ENCODE peak calls at places on chromosomes 1 and 21, in four cellular contexts. Z is stomach, U is PC-9, L is BE2C. B is an unnamed sample.

GRCh38 chr1:170044187-170044586 is 30.3 kb downstream of the KIFAP3 start:
- DNase-seq in Z (no peak), U (no peak), L (no peak), B (no peak)

GRCh38 chr1:155947292-155947691 is 5.9 kb downstream of the RXFP4 start:
- DNase-seq in Z (no peak), U (no peak), L (no peak), B (no peak)

GRCh38 chr1:32903991-32904776 is 3.0 kb upstream of the TMEM54 start:
- DNase-seq in Z (peak; percentile 87), U (no peak), L (no peak), B (no peak)

GRCh38 chr1:26110731-26111529 is 694 bp upstream of the PDIK1L start:
- DNase-seq in L (peak; percentile 75), Z (peak; percentile 87), U (peak; percentile 82), B (no peak)

GRCh38 chr1:11590395-11590794 is 63.8 kb downstream of the FBXO2 start:
- DNase-seq in Z (no peak), L (no peak), U (no peak), B (no peak)

GRCh38 chr1:24215226-24215814 is 28.2 kb upstream of the IFNLR1 start:
- DNase-seq in L (no peak), U (no peak), Z (no peak), B (no peak)

GRCh38 chr1:154352581-154353459 is 27.5 kb downstream of the ATP8B2 start:
- DNase-seq in U (peak; percentile 52), L (no peak), Z (peak; percentile 66), B (no peak)

GRCh38 chr1:4585216-4585615 is 69.2 kb upstream of the AJAP1 start:
- DNase-seq in Z (no peak), U (peak; percentile 3), L (peak; percentile 12), B (no peak)

GRCh38 chr1:9388628-9389184 is 96.0 kb downstream of the SPSB1 start:
- DNase-seq in L (no peak), U (peak; percentile 38), Z (no peak), B (no peak)

GRCh38 chr1:53279556-53280160 is 41.3 kb upstream of the MAGOH start:
- DNase-seq in L (no peak), U (no peak), Z (no peak), B (no peak)

GRCh38 chr1:18062180-18062579 is 45.4 kb upstream of the IGSF21 start:
- DNase-seq in L (no peak), Z (no peak), U (no peak), B (no peak)

GRCh38 chr1:116351914-116352313 is 21.1 kb upstream of the ATP1A1 start:
- DNase-seq in L (no peak), U (no peak), Z (no peak), B (no peak)

GRCh38 chr1:206589206-206589605 is 23.1 kb downstream of the EIF2D start:
- DNase-seq in Z (no peak), L (no peak), U (no peak), B (peak; percentile 80)

GRCh38 chr1:236921610-236922009 is 82.6 kb downstream of the MT1HL1 start:
- DNase-seq in U (no peak), Z (no peak), L (no peak), B (no peak)

GRCh38 chr21:37460196-37460595 is 93.6 kb downstream of the DYRK1A start:
- DNase-seq in L (no peak), U (no peak), Z (no peak), B (no peak)

GRCh38 chr1:211133393-211133840 is 531 bp downstream of the KCNH1 start:
- DNase-seq in Z (no peak), U (no peak), L (peak; percentile 31), B (no peak)

GRCh38 chr1:7644906-7645750 is 126.0 kb upstream of the VAMP3 start:
- DNase-seq in Z (peak; percentile 88), U (peak; percentile 33), L (peak; percentile 93), B (no peak)

GRCh38 chr1:117447661-117448060 is 80.4 kb downstream of the MAN1A2 start:
- DNase-seq in Z (no peak), U (no peak), L (no peak), B (no peak)

GRCh38 chr1:62953643-62954042 is 169.7 kb downstream of the ATG4C start:
- DNase-seq in L (no peak), U (no peak), Z (no peak), B (no peak)

GRCh38 chr1:221045842-221046831 is 166.9 kb downstream of the HLX start:
- DNase-seq in Z (no peak), L (no peak), U (no peak), B (no peak)

GRCh38 chr1:175842545-175842944 is 99.2 kb upstream of the TNR start:
- DNase-seq in L (no peak), U (no peak), Z (no peak), B (no peak)

GRCh38 chr1:243488459-243489163 is 232.8 kb downstream of the SDCCAG8 start:
- DNase-seq in Z (no peak), L (peak; percentile 33), U (no peak), B (no peak)

GRCh38 chr1:17624540-17625256 is 85.2 kb downstream of the ARHGEF10L start:
- DNase-seq in Z (peak; percentile 55), L (peak; percentile 28), U (peak; percentile 42), B (no peak)

GRCh38 chr1:32393832-32394140 is 455 bp downstream of the BSDC1 start:
- DNase-seq in Z (peak; percentile 59), L (no peak), U (peak; percentile 45), B (no peak)

GRCh38 chr21:34536820-34537219 is 24.8 kb upstream of the KCNE1 start:
- DNase-seq in U (peak; percentile 26), L (no peak), Z (no peak), B (no peak)

GRCh38 chr1:213986020-213986924 is 1.5 kb upstream of the PROX1 start:
- DNase-seq in U (no peak), L (no peak), Z (no peak), B (no peak)

GRCh38 chr1:149979245-149979971 is 31.1 kb downstream of the OTUD7B start:
- DNase-seq in L (no peak), U (no peak), Z (no peak), B (no peak)

GRCh38 chr1:209428241-209428921 is 155.1 kb upstream of the CAMK1G start:
- DNase-seq in Z (no peak), U (peak; percentile 89), L (no peak), B (no peak)

GRCh38 chr1:209425959-209426358 is 157.6 kb upstream of the CAMK1G start:
- DNase-seq in U (no peak), L (no peak), Z (no peak), B (no peak)

GRCh38 chr1:209430107-209430506 is 153.4 kb upstream of the CAMK1G start:
- DNase-seq in L (no peak), U (no peak), Z (no peak), B (no peak)

GRCh38 chr1:209427277-209427676 is 156.2 kb upstream of the CAMK1G start:
- DNase-seq in Z (no peak), L (no peak), U (no peak), B (no peak)

GRCh38 chr1:209427811-209428210 is 155.7 kb upstream of the CAMK1G start:
- DNase-seq in Z (no peak), L (no peak), U (peak; percentile 75), B (no peak)
- H3K4me3 ChIP-seq in Z (no peak overlapping the region), L (no peak overlapping the region), U (peak overlapping the region; percentile 100), B (no peak overlapping the region)

GRCh38 chr21:42258150-42258884 is 39.4 kb downstream of the ABCG1 start:
- DNase-seq in Z (peak; percentile 79), L (peak; percentile 83), U (peak; percentile 41), B (no peak)
- TF ChIP-seq CTCF in Z (peak; percentile 87), L (peak; percentile 95), U (peak; percentile 83), B (peak; percentile 81)

DNA sequence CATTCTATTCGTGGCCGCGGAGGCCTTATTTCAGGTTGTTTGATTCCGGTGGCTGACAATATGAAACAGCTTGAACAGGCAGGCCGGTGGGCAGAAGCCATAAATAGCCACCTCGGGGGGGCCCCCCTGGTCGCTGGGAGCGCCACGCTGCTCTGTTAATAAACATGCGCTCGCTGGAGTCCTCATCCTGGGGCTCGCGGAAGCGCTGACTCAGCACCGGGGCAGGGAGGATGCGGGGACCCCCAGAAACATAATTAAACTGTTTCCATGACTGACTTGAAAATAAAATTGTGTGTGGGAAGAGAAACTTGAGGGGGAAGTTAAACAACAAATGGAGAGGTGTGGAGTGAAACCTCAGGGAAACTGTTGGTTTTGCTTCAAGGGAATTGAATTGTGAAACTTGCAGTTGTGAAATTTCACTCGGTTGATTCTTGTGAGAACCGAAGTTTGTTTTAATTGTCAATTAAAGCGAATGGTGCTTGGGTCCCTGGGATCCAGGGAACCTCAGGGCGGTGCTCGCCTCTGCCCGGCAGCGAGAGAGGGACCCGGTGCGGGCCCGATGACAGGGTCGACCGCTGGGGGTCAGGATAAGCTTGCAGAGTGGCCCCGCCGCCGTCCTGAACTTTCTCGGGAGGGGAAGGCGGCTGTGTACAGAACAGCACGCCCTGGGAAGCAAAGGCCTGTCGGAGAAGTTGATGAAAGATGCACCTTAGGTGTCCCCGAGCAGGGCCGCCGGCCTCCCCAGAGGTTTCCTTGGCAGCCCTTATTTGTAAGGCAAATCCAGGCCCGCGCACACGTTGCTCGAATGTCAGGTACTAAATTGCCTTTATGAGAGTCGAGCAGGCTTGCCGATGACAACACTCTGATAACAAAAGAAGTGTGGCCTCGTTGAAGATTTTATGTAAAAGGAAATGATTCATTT is 176.9 kb upstream of the LMO4 start:
- DNase-seq in L (no peak), U (peak; percentile 71), Z (peak; percentile 49), B (no peak)
- H3K4me3 ChIP-seq in L (no peak overlapping the region), U (no peak overlapping the region), Z (peak overlapping the region; percentile 27), B (peak overlapping the region; percentile 36)

GRCh38 chr1:223161321-223161720 is 18.3 kb upstream of the TLR5 start:
- DNase-seq in U (no peak), L (no peak), Z (no peak), B (no peak)
- TF ChIP-seq CTCF in U (no peak), L (peak; percentile 2), Z (no peak), B (no peak)

GRCh38 chr1:22714455-22714854 is 3.8 kb downstream of the EPHB2 start:
- DNase-seq in Z (no peak), L (no peak), U (no peak), B (no peak)

GRCh38 chr1:22711591-22712501 is 1.2 kb downstream of the EPHB2 start:
- DNase-seq in Z (no peak), U (peak; percentile 30), L (peak; percentile 22), B (no peak)

GRCh38 chr1:22712502-22713271 is 2.0 kb downstream of the EPHB2 start:
- DNase-seq in Z (no peak), L (no peak), U (no peak), B (no peak)

GRCh38 chr1:22721122-22721873 is 10.7 kb downstream of the EPHB2 start:
- DNase-seq in Z (no peak), L (no peak), U (no peak), B (no peak)

DNA sequence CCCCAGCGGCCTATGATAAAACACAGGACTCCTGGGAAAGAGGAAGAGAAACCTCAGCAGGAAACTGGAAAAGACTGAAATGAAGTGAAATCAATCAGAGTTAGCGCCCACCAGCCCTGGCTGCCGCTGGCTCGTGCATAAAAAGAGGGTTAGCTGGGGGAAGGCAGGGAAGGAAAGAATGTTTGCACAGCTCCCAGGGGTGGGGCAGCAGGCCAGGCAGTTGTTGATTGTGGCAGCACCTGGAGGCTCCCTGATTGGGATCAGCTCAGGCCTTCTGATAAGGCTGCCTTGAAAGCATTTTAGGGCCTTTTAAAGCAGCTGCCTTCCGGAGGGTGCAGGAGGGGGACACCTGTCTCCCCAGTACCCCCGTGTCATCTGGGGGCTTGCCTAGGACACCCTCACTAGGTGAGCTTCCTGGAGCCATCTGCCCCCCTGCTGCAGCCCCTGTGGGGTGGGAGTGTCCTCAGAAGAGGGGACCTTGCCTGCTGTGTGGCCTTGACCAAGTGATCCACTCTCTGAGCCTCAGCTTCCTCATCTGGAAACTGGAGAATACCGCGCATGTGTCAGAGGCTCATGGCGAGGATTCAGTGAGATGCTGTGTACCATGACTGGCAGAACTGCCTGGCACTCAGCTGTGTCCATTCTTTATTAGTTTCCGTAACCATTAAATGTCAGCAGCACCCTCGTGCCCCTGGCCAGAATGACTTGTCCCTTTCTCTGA is 6.6 kb downstream of the EPHB2 start:
- DNase-seq in L (no peak), U (peak; percentile 46), Z (peak; percentile 60), B (no peak)
- H3K4me3 ChIP-seq in L (no peak overlapping the region), U (no peak overlapping the region), Z (no peak overlapping the region), B (no peak overlapping the region)